ENCODE peak calls at places on chromosomes 1 and 21, in five cellular contexts. V is K562, X is stomach, K is spleen, P is breast epithelium. U is an unnamed sample.

GRCh38 chr21:42308914-42309752 is 6.1 kb downstream of the TFF3 start:
- DNase-seq in V (no peak), X (peak), K (no peak), P (no peak), U (no peak)

GRCh38 chr21:38839370-38839681 is 33.6 kb downstream of the ETS2 start:
- DNase-seq in V (no peak), X (no peak), K (no peak), P (no peak), U (no peak)

GRCh38 chr1:84348240-84348555 is 46.7 kb downstream of the SAMD13 start:
- DNase-seq in V (no peak), X (no peak), K (no peak), P (no peak), U (peak)

GRCh38 chr1:78716186-78716585 is 66.6 kb downstream of the IFI44 start:
- DNase-seq in V (no peak), X (no peak), K (no peak), P (no peak), U (no peak)

GRCh38 chr1:18681423-18681835 is 50.8 kb downstream of the PAX7 start:
- DNase-seq in V (peak), X (no peak), K (no peak), P (no peak), U (peak)

GRCh38 chr1:11341881-11342552 is 69.0 kb downstream of the UBIAD1 start:
- DNase-seq in V (no peak), X (no peak), K (no peak), P (no peak), U (no peak)

GRCh38 chr1:220432408-220432807 is 95.5 kb upstream of the MARK1 start:
- DNase-seq in V (no peak), X (no peak), K (no peak), P (no peak), U (peak)

GRCh38 chr1:36885537-36886441 is 148.5 kb downstream of the GRIK3 start:
- DNase-seq in V (no peak), X (peak), K (peak), P (no peak), U (no peak)

GRCh38 chr1:18009061-18009728 is 98.4 kb upstream of the IGSF21 start:
- DNase-seq in V (no peak), X (no peak), K (no peak), P (no peak), U (no peak)

GRCh38 chr21:38267991-38268858 is 11.4 kb downstream of the KCNJ15 start:
- DNase-seq in V (no peak), X (no peak), K (no peak), P (no peak), U (no peak)

GRCh38 chr1:2526824-2527552 is 592 bp upstream of the PANK4 start:
- DNase-seq in V (no peak), X (no peak), K (no peak), P (no peak), U (no peak)

GRCh38 chr1:43143441-43143888 is 28.6 kb downstream of the EBNA1BP2 start:
- DNase-seq in V (peak), X (no peak), K (no peak), P (no peak), U (peak)

GRCh38 chr21:15135867-15136629 is 71.2 kb upstream of the NRIP1 start:
- DNase-seq in V (no peak), X (no peak), K (no peak), P (no peak), U (no peak)

GRCh38 chr1:113683384-113684152 is 75.7 kb downstream of the PHTF1 start:
- DNase-seq in V (no peak), X (no peak), K (no peak), P (no peak), U (no peak)

GRCh38 chr1:224569276-224569675 is 46.8 kb upstream of the CNIH3 start:
- DNase-seq in V (no peak), X (no peak), K (no peak), P (no peak), U (no peak)

GRCh38 chr1:203037509-203038190 is 11.4 kb downstream of the PPFIA4 start:
- DNase-seq in V (no peak), X (no peak), K (no peak), P (no peak), U (no peak)

GRCh38 chr21:34679056-34679455 is 10.3 kb downstream of the CLIC6 start:
- DNase-seq in V (no peak), X (no peak), K (no peak), P (no peak), U (no peak)

GRCh38 chr1:154014154-154014910 is 23.8 kb downstream of the RPS27 start:
- DNase-seq in V (no peak), X (no peak), K (no peak), P (no peak), U (no peak)

GRCh38 chr1:207812778-207813512 is 61.1 kb downstream of the CD46 start:
- DNase-seq in V (no peak), X (no peak), K (no peak), P (no peak), U (no peak)

GRCh38 chr21:32457360-32457840 is 44.9 kb downstream of the EVA1C start:
- DNase-seq in V (peak), X (peak), K (peak), P (peak), U (peak)

GRCh38 chr1:185297986-185298385 is 19.1 kb downstream of the IVNS1ABP start:
- DNase-seq in V (no peak), X (no peak), K (no peak), P (no peak), U (no peak)

GRCh38 chr1:85467929-85468540 is 3.1 kb upstream of the DDAH1 start:
- DNase-seq in V (no peak), X (no peak), K (no peak), P (no peak), U (no peak)

GRCh38 chr1:109089242-109090015 is 1.1 kb upstream of the TMEM167B start:
- DNase-seq in V (peak), X (peak), K (no peak), P (peak), U (peak)

GRCh38 chr1:16461681-16462080 is 21.2 kb downstream of the NECAP2 start:
- DNase-seq in V (no peak), X (no peak), K (peak), P (no peak), U (no peak)

GRCh38 chr1:209389258-209389657 is 194.3 kb upstream of the CAMK1G start:
- DNase-seq in V (no peak), X (no peak), K (no peak), P (no peak), U (peak)

GRCh38 chr1:20071416-20071815 is 1.4 kb downstream of the PLA2G5 start:
- DNase-seq in V (no peak), X (no peak), K (no peak), P (no peak), U (no peak)

GRCh38 chr1:32681501-32681900 is 21.1 kb downstream of the SYNC start:
- DNase-seq in V (no peak), X (no peak), K (no peak), P (no peak), U (no peak)

GRCh38 chr1:32685498-32685897 is 17.1 kb downstream of the SYNC start:
- DNase-seq in V (no peak), X (no peak), K (no peak), P (no peak), U (no peak)

GRCh38 chr1:32684167-32684811 is 18.3 kb downstream of the SYNC start:
- DNase-seq in V (no peak), X (peak), K (no peak), P (peak), U (no peak)

GRCh38 chr1:32681999-32682398 is 20.6 kb downstream of the SYNC start:
- DNase-seq in V (no peak), X (no peak), K (peak), P (no peak), U (no peak)

GRCh38 chr1:32683397-32683796 is 19.2 kb downstream of the SYNC start:
- DNase-seq in V (no peak), X (no peak), K (no peak), P (no peak), U (no peak)
- TF ChIP-seq POLR2AphosphoS5 in V (peak), X (no peak), K (no peak), P (no peak), U (no peak)

GRCh38 chr1:14520514-14521163 is 77.8 kb upstream of the KAZN start:
- DNase-seq in V (no peak), X (no peak), K (no peak), P (no peak), U (no peak)

GRCh38 chr1:14524816-14525215 is 73.7 kb upstream of the KAZN start:
- DNase-seq in V (no peak), X (no peak), K (no peak), P (no peak), U (no peak)

GRCh38 chr1:14519976-14520375 is 78.5 kb upstream of the KAZN start:
- DNase-seq in V (no peak), X (no peak), K (no peak), P (no peak), U (no peak)

GRCh38 chr1:14521602-14522001 is 76.9 kb upstream of the KAZN start:
- DNase-seq in V (no peak), X (no peak), K (no peak), P (no peak), U (no peak)

GRCh38 chr1:14522331-14523241 is 75.9 kb upstream of the KAZN start:
- DNase-seq in V (peak), X (no peak), K (no peak), P (no peak), U (no peak)
- TF ChIP-seq POLR2AphosphoS5 in V (no peak), X (peak), K (no peak), P (no peak), U (no peak)

DNA sequence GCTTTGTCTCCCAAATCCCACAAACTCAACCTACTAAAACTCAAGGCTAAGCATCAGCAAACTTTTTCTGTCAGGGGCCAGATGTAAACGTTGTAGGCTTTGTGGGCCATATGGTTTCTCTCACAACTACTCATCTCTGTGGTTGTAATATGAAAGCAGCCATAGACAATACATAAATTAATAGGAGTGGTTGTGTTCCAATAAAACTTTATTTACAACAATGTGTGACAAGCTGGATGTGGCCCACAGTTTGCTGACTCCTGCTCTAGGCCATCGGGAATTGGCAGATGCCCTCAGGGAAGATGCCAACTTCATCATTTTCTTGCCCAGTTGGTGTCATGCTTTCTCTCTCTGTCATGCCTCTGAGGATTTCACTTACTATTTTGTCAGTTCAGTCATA is 17.5 kb upstream of the ERRFI1 start:
- DNase-seq in V (no peak), X (no peak), K (no peak), P (no peak), U (no peak)
- TF ChIP-seq POLR2AphosphoS5 in V (no peak), X (no peak), K (no peak), P (no peak), U (no peak)

GRCh38 chr1:7334475-7335035 is 436.5 kb upstream of the VAMP3 start:
- DNase-seq in V (no peak), X (no peak), K (no peak), P (no peak), U (no peak)
- TF ChIP-seq POLR2AphosphoS5 in V (no peak), X (no peak), K (no peak), P (no peak), U (no peak)

DNA sequence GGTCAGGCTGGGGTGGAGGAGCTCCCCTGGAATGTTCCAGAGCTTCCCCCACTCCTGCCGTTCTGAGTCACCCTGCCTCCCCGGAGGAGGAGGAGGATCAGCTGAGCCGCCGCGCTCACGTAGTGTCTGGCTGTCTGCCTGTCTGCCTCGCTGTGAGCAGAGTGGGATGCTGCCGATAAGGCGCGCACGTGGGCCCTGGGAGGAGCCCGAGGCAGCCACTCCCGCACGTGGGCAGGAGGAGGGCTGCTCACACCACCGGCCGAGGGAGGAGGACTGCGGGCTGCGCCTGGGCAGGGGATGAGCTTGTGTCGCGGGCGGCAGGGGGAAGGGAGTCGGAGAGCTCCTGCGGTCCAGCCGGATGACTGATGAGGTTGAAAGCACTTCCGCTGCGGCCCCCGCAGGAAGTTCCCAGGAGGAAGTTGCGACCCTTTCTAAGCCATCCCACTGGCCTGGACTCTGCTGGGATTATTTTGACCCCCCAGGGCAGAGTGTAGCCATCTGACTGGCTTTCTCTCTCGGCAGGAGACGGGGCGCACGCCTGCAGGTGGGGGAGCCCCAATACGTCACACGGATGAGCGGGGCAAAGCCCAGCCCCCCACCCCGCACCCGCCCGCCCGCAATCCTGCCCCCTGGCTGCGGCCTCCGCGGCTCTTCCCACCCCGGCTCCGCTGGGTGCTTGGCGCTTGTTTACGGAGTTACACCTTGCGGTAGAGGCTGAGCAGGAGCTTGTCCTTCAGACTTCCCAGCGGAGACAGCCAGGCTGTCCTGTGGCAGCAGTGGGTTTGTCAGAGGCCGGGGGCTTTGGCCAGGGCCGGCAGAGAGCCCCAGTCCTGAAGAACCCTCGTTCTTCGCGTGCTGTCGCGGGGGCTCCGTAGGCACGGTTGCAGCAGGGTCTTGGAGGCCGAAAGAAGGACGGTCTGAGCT is 9.8 kb downstream of the PDXK start:
- DNase-seq in V (peak), X (peak), K (peak), P (peak), U (peak)
- TF ChIP-seq POLR2AphosphoS5 in V (peak), X (peak), K (peak), P (peak), U (no peak)

DNA sequence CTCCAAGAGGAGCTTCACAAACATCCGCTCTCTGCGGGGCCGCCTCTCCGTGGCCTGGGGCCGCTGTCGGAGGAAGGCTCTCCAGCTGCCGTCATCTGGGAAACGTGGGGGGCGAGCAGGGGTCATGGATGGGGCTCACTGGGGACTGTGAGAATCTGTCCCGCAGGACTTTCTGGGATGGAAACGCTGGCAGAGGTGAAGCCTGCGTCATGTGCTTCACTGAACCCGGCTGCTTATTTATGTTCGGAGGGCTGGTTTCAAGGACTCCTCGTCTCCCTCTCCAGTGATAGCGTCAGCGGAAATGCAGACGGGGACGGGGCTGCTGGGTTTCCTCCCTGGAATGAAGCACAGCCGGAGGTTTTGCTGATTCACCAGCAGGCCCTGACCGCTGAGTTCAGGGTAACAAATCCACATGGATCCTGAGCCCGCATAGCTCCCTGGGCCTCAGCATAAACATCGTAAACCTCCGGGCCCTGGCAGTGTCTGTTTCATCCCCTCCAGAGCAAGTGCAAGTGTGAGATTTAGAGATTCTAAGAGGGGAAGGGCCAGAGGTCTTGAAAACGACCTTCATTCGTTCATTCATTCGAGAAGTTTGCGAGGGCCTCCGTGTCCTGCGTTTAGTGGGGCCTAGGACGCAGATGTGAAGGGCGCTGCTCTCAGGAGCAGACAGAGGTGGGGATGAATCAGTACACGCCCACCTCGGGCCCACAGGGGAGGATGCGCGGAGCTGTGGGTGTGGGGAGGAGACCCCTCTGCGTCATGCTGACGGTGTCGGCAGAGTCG is 7.0 kb upstream of the POFUT2 start:
- DNase-seq in V (no peak), X (peak), K (peak), P (peak), U (no peak)
- TF ChIP-seq POLR2AphosphoS5 in V (no peak), X (peak), K (peak), P (no peak), U (no peak)

DNA sequence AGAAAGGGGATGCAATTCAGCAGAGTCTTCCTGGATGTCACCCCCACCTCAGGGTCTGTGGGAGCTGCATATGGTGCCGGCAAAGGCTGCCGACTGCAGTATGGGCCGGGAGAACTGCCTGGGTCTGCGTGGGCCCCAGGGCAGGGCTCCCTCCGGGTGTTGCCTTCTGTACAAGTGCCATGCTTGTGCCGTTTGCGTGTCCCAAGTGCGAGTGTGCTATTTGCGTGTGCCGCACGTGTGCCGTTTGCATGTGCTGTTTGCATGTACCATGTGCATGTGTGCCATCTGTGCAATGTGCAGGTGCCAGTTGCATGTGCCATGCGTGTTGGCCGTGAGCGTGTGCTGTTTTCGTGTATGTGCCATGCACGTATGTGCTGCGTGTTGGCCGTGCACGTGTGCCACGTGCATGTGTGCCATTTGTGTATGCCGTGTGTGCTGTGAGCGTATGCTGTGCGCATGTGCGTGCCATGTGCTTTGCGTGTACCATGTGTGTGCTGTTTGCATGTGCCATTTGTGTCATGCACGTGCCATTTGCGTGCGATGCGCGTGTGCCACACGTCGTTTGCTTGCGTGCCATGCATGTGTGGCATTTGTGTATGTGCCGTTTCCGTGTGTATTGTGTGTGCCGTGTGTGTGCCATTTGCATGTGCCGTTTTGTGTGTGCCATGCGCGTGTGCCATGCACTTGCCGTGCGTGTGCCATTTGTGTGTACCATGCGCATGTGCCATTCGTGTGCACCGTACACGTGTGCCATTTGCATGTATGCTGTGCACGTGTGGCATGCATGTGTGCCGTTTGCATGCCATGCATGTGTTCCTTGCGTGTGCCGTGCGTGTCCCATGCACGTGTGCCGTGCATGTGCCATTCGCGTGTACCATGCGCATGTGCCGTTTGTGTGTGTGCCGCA is 1.5 kb upstream of the TAS1R3 start:
- DNase-seq in V (no peak), X (no peak), K (no peak), P (no peak), U (no peak)
- TF ChIP-seq POLR2AphosphoS5 in V (peak), X (peak), K (peak), P (no peak), U (no peak)

DNA sequence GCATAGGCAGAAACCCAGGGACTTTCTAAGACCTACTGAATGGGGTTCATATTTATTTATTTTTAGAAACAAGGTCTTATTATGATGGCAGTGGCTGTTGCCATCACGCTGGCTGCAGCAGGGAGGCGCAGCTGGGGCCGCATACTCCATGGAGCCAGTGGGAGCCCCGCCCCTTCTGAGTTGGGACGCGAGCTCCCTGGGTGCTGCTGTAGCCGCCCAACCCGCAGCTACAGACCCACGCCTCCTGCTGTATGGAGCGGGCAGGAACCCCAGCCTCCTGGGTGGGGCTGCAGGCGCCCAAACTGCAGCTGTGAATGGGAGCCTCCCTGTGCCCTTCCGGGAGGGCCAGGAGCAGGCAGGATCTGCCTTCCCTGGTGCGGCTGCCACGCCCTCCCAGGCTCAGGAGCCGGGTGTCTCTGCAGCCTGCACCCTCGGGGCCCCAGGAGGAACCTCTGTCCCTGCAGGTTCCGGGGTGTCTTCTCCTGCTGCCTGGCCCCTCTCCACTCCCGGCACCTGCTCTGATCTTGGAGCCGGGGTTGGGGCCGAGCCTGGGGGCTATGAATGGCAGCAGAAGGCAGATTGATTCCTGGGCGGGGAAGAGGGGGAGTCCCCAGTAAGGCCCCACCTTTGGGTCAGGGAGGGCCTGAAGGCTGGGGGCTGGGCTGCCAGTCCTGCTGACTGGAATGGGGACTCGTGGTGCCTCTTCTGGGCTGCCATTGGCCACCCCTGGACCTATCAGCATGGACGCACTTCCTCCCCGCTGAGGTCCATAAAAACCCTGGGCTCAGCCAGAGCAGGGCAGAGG is 66.5 kb upstream of the LRRN2 start:
- DNase-seq in V (peak), X (no peak), K (no peak), P (no peak), U (peak)
- TF ChIP-seq POLR2AphosphoS5 in V (no peak), X (no peak), K (no peak), P (no peak), U (no peak)